ENCODE peak calls at places on chromosomes 5 and 9, in four cellular contexts. One of them, this sample, is unnamed.

GRCh38 chr9:10005206-10005605 is 607.6 kb downstream of the PTPRD start:
- DNase-seq in GM12878: no peak
- DNase-seq in HepG2: no peak
- DNase-seq in SK-N-SH: no peak
- DNase-seq in this sample: no peak

GRCh38 chr9:124551472-124552339 is 44.5 kb upstream of the NR5A1 start:
- DNase-seq in HepG2: peak
- DNase-seq in SK-N-SH: peak
- DNase-seq in GM12878: peak
- DNase-seq in this sample: peak

GRCh38 chr9:2838984-2839367 is 4.9 kb downstream of the PUM3 start:
- DNase-seq in GM12878: no peak
- DNase-seq in HepG2: no peak
- DNase-seq in SK-N-SH: no peak
- DNase-seq in this sample: no peak

GRCh38 chr9:136484153-136485048 is 1.6 kb upstream of the SEC16A start:
- DNase-seq in HepG2: peak
- DNase-seq in GM12878: no peak
- DNase-seq in SK-N-SH: no peak
- DNase-seq in this sample: no peak

GRCh38 chr9:115115924-115116323 is 2.0 kb downstream of the TNC start:
- DNase-seq in HepG2: no peak
- DNase-seq in SK-N-SH: no peak
- DNase-seq in GM12878: no peak
- DNase-seq in this sample: no peak

GRCh38 chr9:99044827-99045226 is 60.1 kb upstream of the TGFBR1 start:
- DNase-seq in HepG2: no peak
- DNase-seq in SK-N-SH: no peak
- DNase-seq in GM12878: no peak
- DNase-seq in this sample: no peak

GRCh38 chr5:95822408-95823240 is at the start of gene GLRX:
- DNase-seq in HepG2: peak
- DNase-seq in GM12878: no peak
- DNase-seq in SK-N-SH: peak
- DNase-seq in this sample: peak

GRCh38 chr9:20558609-20559016 is 63.7 kb downstream of the MLLT3 start:
- DNase-seq in SK-N-SH: no peak
- DNase-seq in GM12878: no peak
- DNase-seq in HepG2: no peak
- DNase-seq in this sample: no peak

GRCh38 chr9:93967020-93967803 is 12.1 kb upstream of the BARX1 start:
- DNase-seq in HepG2: no peak
- DNase-seq in SK-N-SH: no peak
- DNase-seq in GM12878: no peak
- DNase-seq in this sample: no peak

GRCh38 chr5:122770479-122770878 is 4.4 kb upstream of the SNX2 start:
- DNase-seq in HepG2: no peak
- DNase-seq in GM12878: no peak
- DNase-seq in SK-N-SH: no peak
- DNase-seq in this sample: no peak

GRCh38 chr9:33914887-33915286 is 97.9 kb downstream of the UBE2R2 start:
- DNase-seq in GM12878: no peak
- DNase-seq in SK-N-SH: no peak
- DNase-seq in HepG2: no peak
- DNase-seq in this sample: no peak
- TF ChIP-seq FOXM1 in GM12878: no peak
- TF ChIP-seq FOXM1 in SK-N-SH: no peak
- TF ChIP-seq FOXM1 in HepG2: no peak
- TF ChIP-seq FOXM1 in this sample: no peak

DNA sequence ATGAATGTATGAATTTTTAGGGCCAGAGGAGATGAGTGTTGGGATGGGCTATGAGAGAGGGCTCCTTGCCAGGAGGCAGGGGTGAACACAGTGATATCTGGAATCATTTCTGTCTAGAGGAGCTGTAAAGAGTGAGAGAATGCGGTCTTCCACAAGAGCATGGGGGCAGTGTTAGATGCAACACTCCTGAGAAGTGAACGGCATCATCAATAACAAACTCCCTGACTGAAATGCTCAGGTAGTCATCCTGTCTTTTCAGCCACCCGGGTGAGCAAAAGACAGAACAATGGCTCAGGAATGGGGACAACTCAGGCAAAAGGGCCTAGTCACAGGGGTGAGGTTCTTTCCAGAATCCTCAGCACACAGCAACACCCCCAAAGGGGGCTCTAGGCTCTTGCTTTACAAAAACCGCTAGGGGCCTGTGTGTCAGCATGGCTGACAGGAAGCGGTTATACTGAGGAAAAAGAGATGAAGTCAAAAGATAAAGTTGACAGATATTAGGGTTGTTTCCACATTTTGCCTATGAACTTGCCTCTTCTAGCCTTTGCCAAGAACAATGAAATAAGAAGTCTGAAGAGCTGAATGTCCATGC is 104.6 kb upstream of the LRRTM2 start:
- DNase-seq in GM12878: no peak
- DNase-seq in HepG2: no peak
- DNase-seq in SK-N-SH: no peak
- DNase-seq in this sample: no peak
- TF ChIP-seq FOXM1 in GM12878: no peak
- TF ChIP-seq FOXM1 in HepG2: no peak
- TF ChIP-seq FOXM1 in SK-N-SH: no peak
- TF ChIP-seq FOXM1 in this sample: no peak

GRCh38 chr5:141514330-141515111 is 25.6 kb downstream of the PCDHGC5 start:
- DNase-seq in GM12878: no peak
- DNase-seq in HepG2: no peak
- DNase-seq in SK-N-SH: no peak
- DNase-seq in this sample: no peak
- TF ChIP-seq FOXM1 in GM12878: no peak
- TF ChIP-seq FOXM1 in HepG2: no peak
- TF ChIP-seq FOXM1 in SK-N-SH: no peak
- TF ChIP-seq FOXM1 in this sample: no peak

GRCh38 chr9:130329061-130329460 is 63.5 kb downstream of the HMCN2 start:
- DNase-seq in SK-N-SH: no peak
- DNase-seq in HepG2: no peak
- DNase-seq in GM12878: no peak
- DNase-seq in this sample: no peak

GRCh38 chr9:130331573-130331972 is 66.0 kb downstream of the HMCN2 start:
- DNase-seq in GM12878: no peak
- DNase-seq in SK-N-SH: no peak
- DNase-seq in HepG2: no peak
- DNase-seq in this sample: no peak

GRCh38 chr9:130328349-130328801 is 62.8 kb downstream of the HMCN2 start:
- DNase-seq in GM12878: no peak
- DNase-seq in SK-N-SH: no peak
- DNase-seq in HepG2: no peak
- DNase-seq in this sample: peak

GRCh38 chr9:130331061-130331460 is 65.5 kb downstream of the HMCN2 start:
- DNase-seq in HepG2: no peak
- DNase-seq in SK-N-SH: no peak
- DNase-seq in GM12878: no peak
- DNase-seq in this sample: no peak

GRCh38 chr9:130330202-130330601 is 64.6 kb downstream of the HMCN2 start:
- DNase-seq in GM12878: no peak
- DNase-seq in HepG2: no peak
- DNase-seq in SK-N-SH: no peak
- DNase-seq in this sample: no peak
- TF ChIP-seq FOXM1 in GM12878: no peak
- TF ChIP-seq FOXM1 in HepG2: no peak
- TF ChIP-seq FOXM1 in SK-N-SH: no peak
- TF ChIP-seq FOXM1 in this sample: no peak

DNA sequence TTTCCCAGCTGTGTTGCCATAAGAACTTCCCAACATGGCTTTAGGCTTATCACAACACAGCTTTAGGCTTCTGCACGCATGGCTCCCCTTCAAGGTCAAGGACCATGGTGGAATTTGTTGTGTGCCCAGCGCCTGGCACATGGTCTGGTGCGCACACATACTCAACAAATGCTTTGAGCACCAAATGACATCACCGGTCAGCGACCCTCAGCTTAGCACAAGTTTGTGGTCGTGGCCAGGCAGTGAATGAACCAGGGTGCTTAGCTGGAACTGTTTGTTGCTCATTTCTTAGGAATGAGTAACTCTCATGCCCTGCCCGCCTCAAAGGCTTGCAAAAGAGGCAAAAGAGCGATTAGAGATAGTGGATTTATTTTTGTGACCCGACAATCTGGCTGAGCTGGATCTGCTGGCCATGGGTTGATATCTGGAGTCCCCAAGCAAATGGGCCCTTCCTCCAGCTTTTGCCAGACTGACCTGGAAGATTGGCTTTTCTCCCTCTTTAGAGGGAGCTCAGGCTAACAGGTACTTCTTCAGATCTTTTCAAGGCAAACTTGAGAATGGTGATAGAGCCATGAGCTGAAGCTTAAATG is 58.9 kb downstream of the DAP start:
- DNase-seq in GM12878: no peak
- DNase-seq in HepG2: no peak
- DNase-seq in SK-N-SH: no peak
- DNase-seq in this sample: no peak
- TF ChIP-seq FOXM1 in GM12878: no peak
- TF ChIP-seq FOXM1 in HepG2: no peak
- TF ChIP-seq FOXM1 in SK-N-SH: no peak
- TF ChIP-seq FOXM1 in this sample: no peak